ENCODE peak calls at places on chromosomes 2 and 18, in eight cellular contexts. W is breast epithelium; B is neuronal stem cell; C is anterior cingulate cortex; O is colonic mucosa; D is activated T-helper 9 cell treated with anti-CD3 and anti-CD28 coated beads, Interleukin-2, amount 50 U/mL, for 16 hours; J is activated CD4-positive, alpha-beta T cell treated with anti-CD3 and anti-CD28 coated beads, Interleukin-2, amount 50 U/mL, for 4 hours; X is HS-27A. L is an unnamed sample.
A peak's percentile ranks its signal among the peaks of the same experiment; 100 is the strongest.

GRCh38 chr2:190859347-190860297 is 21.0 kb upstream of the GLS start:
- DNase-seq in O (no peak), D (no peak), W (no peak), J (no peak), B (no peak), X (no peak), C (no peak), L (no peak)

GRCh38 chr2:166091439-166091838 is 36.4 kb downstream of the SCN1A start:
- DNase-seq in B (no peak), C (no peak), W (no peak), J (no peak), O (no peak), D (no peak), X (no peak), L (no peak)

GRCh38 chr2:82795446-82795845 is 1663.6 kb downstream of the SUCLG1 start:
- DNase-seq in X (peak; percentile 60), O (no peak), D (no peak), J (no peak), W (no peak), B (no peak), C (no peak), L (no peak)

GRCh38 chr18:50973367-50974126 is 5.7 kb downstream of the ELAC1 start:
- DNase-seq in W (no peak), D (no peak), J (no peak), B (no peak), C (no peak), O (no peak), X (no peak), L (no peak)

GRCh38 chr2:166074430-166074829 is 53.4 kb downstream of the SCN1A start:
- DNase-seq in J (no peak), C (no peak), D (no peak), W (no peak), X (no peak), O (no peak), B (no peak), L (no peak)

GRCh38 chr2:9844581-9844980 is 1.3 kb downstream of the TAF1B start:
- DNase-seq in W (no peak), J (no peak), O (no peak), D (no peak), B (no peak), X (no peak), C (no peak), L (no peak)

GRCh38 chr2:200422071-200422470 is 87.8 kb downstream of the KCTD18 start:
- DNase-seq in J (no peak), O (no peak), B (no peak), C (no peak), X (no peak), D (no peak), W (no peak), L (no peak)

GRCh38 chr18:9943311-9943710 is 29.5 kb downstream of the VAPA start:
- DNase-seq in O (no peak), D (no peak), B (no peak), X (no peak), J (no peak), C (no peak), W (no peak), L (no peak)

GRCh38 chr2:120596191-120596781 is 139.4 kb upstream of the GLI2 start:
- DNase-seq in D (no peak), C (no peak), J (no peak), W (no peak), B (no peak), X (no peak), O (no peak), L (no peak)

GRCh38 chr18:6271585-6271984 is 143.1 kb downstream of the L3MBTL4 start:
- DNase-seq in O (no peak), B (no peak), X (no peak), D (no peak), W (no peak), C (no peak), J (no peak), L (no peak)

GRCh38 chr2:71226391-71226964 is 425 bp downstream of the PAIP2B start:
- DNase-seq in J (peak; percentile 1), C (no peak), X (no peak), D (peak; percentile 11), O (peak; percentile 60), B (peak; percentile 48), W (peak; percentile 58), L (peak; percentile 80)

GRCh38 chr18:35516789-35517188 is 19.0 kb upstream of the INO80C start:
- DNase-seq in C (no peak), X (no peak), J (no peak), W (no peak), O (no peak), B (no peak), D (no peak), L (no peak)

GRCh38 chr2:67186871-67187270 is 210.3 kb upstream of the ETAA1 start:
- DNase-seq in J (no peak), W (no peak), D (no peak), C (no peak), B (no peak), X (no peak), O (no peak), L (no peak)

GRCh38 chr2:36318547-36318946 is 37.0 kb upstream of the CRIM1 start:
- DNase-seq in W (no peak), D (no peak), B (no peak), X (no peak), C (no peak), O (no peak), J (no peak), L (no peak)

GRCh38 chr2:128169497-128169896 is 78.5 kb downstream of the UGGT1 start:
- DNase-seq in J (no peak), B (no peak), D (no peak), X (no peak), C (no peak), O (no peak), W (no peak), L (no peak)

GRCh38 chr18:58997811-58998337 is 133.2 kb downstream of the ZNF532 start:
- DNase-seq in O (no peak), B (no peak), W (no peak), J (no peak), X (peak; percentile 63), D (no peak), C (no peak), L (no peak)

GRCh38 chr2:37324536-37324785 is 172 bp downstream of the PRKD3 start:
- DNase-seq in X (no peak), D (no peak), B (peak; percentile 71), C (peak; percentile 75), J (no peak), O (no peak), W (peak; percentile 71), L (peak; percentile 95)

GRCh38 chr2:183868153-183868552 is 730.2 kb upstream of the ZNF804A start:
- DNase-seq in C (no peak), X (no peak), D (no peak), W (no peak), O (no peak), J (no peak), B (no peak), L (no peak)

GRCh38 chr2:239826786-239827510 is 198.2 kb downstream of the NDUFA10 start:
- DNase-seq in O (peak; percentile 14), X (no peak), C (no peak), B (no peak), J (no peak), D (no peak), W (peak; percentile 52), L (no peak)

GRCh38 chr2:53568463-53568862 is 199.1 kb upstream of the CHAC2 start:
- DNase-seq in O (no peak), B (no peak), X (no peak), J (no peak), D (no peak), W (no peak), C (no peak), L (no peak)